ENCODE peak calls at places on chromosomes 6 and 20, in nine cellular contexts. One of them, this sample, is unnamed. For H3K4me1, the result is how much of the 10 kb centered on the place peaks cover.

GRCh38 chr6:5956939-5957338 is 49.8 kb downstream of the NRN1 start:
- DNase-seq in left lung: no peak
- DNase-seq in IMR-90: no peak
- DNase-seq in suprapubic skin: no peak
- DNase-seq in PC-3: no peak
- DNase-seq in OCI-LY7: no peak
- DNase-seq in adrenal gland: no peak
- DNase-seq in cardiac muscle cell: no peak
- DNase-seq in A673: no peak
- DNase-seq in this sample: no peak

GRCh38 chr20:61719691-61720347 is 345.9 kb downstream of the TAF4 start:
- DNase-seq in left lung: peak
- DNase-seq in IMR-90: no peak
- DNase-seq in suprapubic skin: no peak
- DNase-seq in PC-3: no peak
- DNase-seq in OCI-LY7: no peak
- DNase-seq in adrenal gland: no peak
- DNase-seq in cardiac muscle cell: no peak
- DNase-seq in A673: no peak
- DNase-seq in this sample: no peak

GRCh38 chr6:106066984-106067383 is 19.2 kb upstream of the PRDM1 start:
- DNase-seq in left lung: no peak
- DNase-seq in IMR-90: peak
- DNase-seq in suprapubic skin: no peak
- DNase-seq in PC-3: no peak
- DNase-seq in OCI-LY7: no peak
- DNase-seq in adrenal gland: no peak
- DNase-seq in cardiac muscle cell: no peak
- DNase-seq in A673: no peak
- DNase-seq in this sample: no peak

GRCh38 chr20:987677-988076 is 14.4 kb downstream of the RSPO4 start:
- DNase-seq in left lung: no peak
- DNase-seq in IMR-90: no peak
- DNase-seq in suprapubic skin: no peak
- DNase-seq in PC-3: no peak
- DNase-seq in OCI-LY7: no peak
- DNase-seq in adrenal gland: no peak
- DNase-seq in cardiac muscle cell: no peak
- DNase-seq in A673: no peak
- DNase-seq in this sample: no peak

GRCh38 chr6:119096683-119097310 is 18.3 kb upstream of the FAM184A start:
- DNase-seq in left lung: no peak
- DNase-seq in IMR-90: peak
- DNase-seq in suprapubic skin: peak
- DNase-seq in PC-3: no peak
- DNase-seq in OCI-LY7: no peak
- DNase-seq in adrenal gland: peak
- DNase-seq in cardiac muscle cell: peak
- DNase-seq in A673: peak
- DNase-seq in this sample: peak

GRCh38 chr6:138691595-138692057 is 81.9 kb upstream of the CCDC28A start:
- DNase-seq in left lung: no peak
- DNase-seq in IMR-90: peak
- DNase-seq in suprapubic skin: no peak
- DNase-seq in PC-3: peak
- DNase-seq in OCI-LY7: no peak
- DNase-seq in adrenal gland: no peak
- DNase-seq in cardiac muscle cell: peak
- DNase-seq in A673: peak
- DNase-seq in this sample: peak

GRCh38 chr20:57330998-57331397 is 1.4 kb downstream of the SPO11 start:
- DNase-seq in left lung: no peak
- DNase-seq in IMR-90: no peak
- DNase-seq in suprapubic skin: no peak
- DNase-seq in PC-3: no peak
- DNase-seq in OCI-LY7: no peak
- DNase-seq in adrenal gland: no peak
- DNase-seq in cardiac muscle cell: peak
- DNase-seq in A673: no peak
- DNase-seq in this sample: no peak

GRCh38 chr6:158597565-158597964 is 37.7 kb downstream of the TMEM181 start:
- DNase-seq in left lung: no peak
- DNase-seq in IMR-90: no peak
- DNase-seq in suprapubic skin: no peak
- DNase-seq in PC-3: no peak
- DNase-seq in OCI-LY7: no peak
- DNase-seq in adrenal gland: no peak
- DNase-seq in cardiac muscle cell: no peak
- DNase-seq in A673: no peak
- DNase-seq in this sample: no peak

GRCh38 chr6:134420638-134421181 is 102.8 kb upstream of the SGK1 start:
- DNase-seq in left lung: no peak
- DNase-seq in IMR-90: peak
- DNase-seq in suprapubic skin: no peak
- DNase-seq in PC-3: peak
- DNase-seq in OCI-LY7: no peak
- DNase-seq in adrenal gland: no peak
- DNase-seq in cardiac muscle cell: peak
- DNase-seq in A673: no peak
- DNase-seq in this sample: no peak

GRCh38 chr6:155493694-155494143 is 38.1 kb upstream of the NOX3 start:
- DNase-seq in left lung: no peak
- DNase-seq in IMR-90: peak
- DNase-seq in suprapubic skin: no peak
- DNase-seq in PC-3: peak
- DNase-seq in OCI-LY7: peak
- DNase-seq in adrenal gland: peak
- DNase-seq in cardiac muscle cell: peak
- DNase-seq in A673: peak
- DNase-seq in this sample: peak

GRCh38 chr20:6140947-6141346 is 18.1 kb upstream of the FERMT1 start:
- DNase-seq in left lung: no peak
- DNase-seq in IMR-90: no peak
- DNase-seq in suprapubic skin: no peak
- DNase-seq in PC-3: peak
- DNase-seq in OCI-LY7: peak
- DNase-seq in adrenal gland: no peak
- DNase-seq in cardiac muscle cell: no peak
- DNase-seq in A673: peak
- DNase-seq in this sample: no peak

GRCh38 chr20:44079291-44079690 is 107.7 kb downstream of the JPH2 start:
- DNase-seq in left lung: peak
- DNase-seq in IMR-90: no peak
- DNase-seq in suprapubic skin: peak
- DNase-seq in PC-3: peak
- DNase-seq in OCI-LY7: no peak
- DNase-seq in adrenal gland: peak
- DNase-seq in cardiac muscle cell: no peak
- DNase-seq in A673: no peak
- DNase-seq in this sample: no peak

GRCh38 chr6:1527098-1527497 is 82.6 kb upstream of the FOXC1 start:
- DNase-seq in left lung: no peak
- DNase-seq in IMR-90: peak
- DNase-seq in suprapubic skin: no peak
- DNase-seq in PC-3: no peak
- DNase-seq in OCI-LY7: no peak
- DNase-seq in adrenal gland: no peak
- DNase-seq in cardiac muscle cell: peak
- DNase-seq in A673: no peak
- DNase-seq in this sample: peak

GRCh38 chr6:68343901-68344300 is 291.2 kb upstream of the ADGRB3 start:
- DNase-seq in left lung: no peak
- DNase-seq in IMR-90: peak
- DNase-seq in suprapubic skin: no peak
- DNase-seq in PC-3: peak
- DNase-seq in OCI-LY7: peak
- DNase-seq in adrenal gland: no peak
- DNase-seq in cardiac muscle cell: peak
- DNase-seq in A673: peak
- DNase-seq in this sample: peak

GRCh38 chr6:168851460-168852103 is 402.1 kb downstream of the THBS2 start:
- DNase-seq in left lung: no peak
- DNase-seq in IMR-90: no peak
- DNase-seq in suprapubic skin: no peak
- DNase-seq in PC-3: peak
- DNase-seq in OCI-LY7: no peak
- DNase-seq in adrenal gland: no peak
- DNase-seq in cardiac muscle cell: peak
- DNase-seq in A673: no peak
- DNase-seq in this sample: no peak

GRCh38 chr6:35426074-35426473 is 26.1 kb upstream of the FANCE start:
- DNase-seq in left lung: no peak
- DNase-seq in IMR-90: no peak
- DNase-seq in suprapubic skin: no peak
- DNase-seq in PC-3: no peak
- DNase-seq in OCI-LY7: peak
- DNase-seq in adrenal gland: no peak
- DNase-seq in cardiac muscle cell: no peak
- DNase-seq in A673: no peak
- DNase-seq in this sample: no peak

GRCh38 chr6:45679163-45679562 is 301.4 kb upstream of the SUPT3H start:
- DNase-seq in left lung: no peak
- DNase-seq in IMR-90: no peak
- DNase-seq in suprapubic skin: no peak
- DNase-seq in PC-3: no peak
- DNase-seq in OCI-LY7: no peak
- DNase-seq in adrenal gland: no peak
- DNase-seq in cardiac muscle cell: no peak
- DNase-seq in A673: no peak
- DNase-seq in this sample: no peak
- H3K4me1 ChIP-seq in left lung: under half
- H3K4me1 ChIP-seq in IMR-90: under half
- H3K4me1 ChIP-seq in suprapubic skin: under half
- H3K4me1 ChIP-seq in PC-3: under half
- H3K4me1 ChIP-seq in OCI-LY7: under half
- H3K4me1 ChIP-seq in adrenal gland: under half
- H3K4me1 ChIP-seq in cardiac muscle cell: under half
- H3K4me1 ChIP-seq in A673: under half
- H3K4me1 ChIP-seq in this sample: under half

GRCh38 chr6:149109397-149110070 is 208.0 kb upstream of the TAB2 start:
- DNase-seq in left lung: no peak
- DNase-seq in IMR-90: no peak
- DNase-seq in suprapubic skin: no peak
- DNase-seq in PC-3: no peak
- DNase-seq in OCI-LY7: no peak
- DNase-seq in adrenal gland: no peak
- DNase-seq in cardiac muscle cell: no peak
- DNase-seq in A673: no peak
- DNase-seq in this sample: no peak
- H3K4me3 ChIP-seq in left lung: no peak
- H3K4me3 ChIP-seq in IMR-90: no peak
- H3K4me3 ChIP-seq in suprapubic skin: no peak
- H3K4me3 ChIP-seq in PC-3: no peak
- H3K4me3 ChIP-seq in OCI-LY7: no peak
- H3K4me3 ChIP-seq in adrenal gland: no peak
- H3K4me3 ChIP-seq in cardiac muscle cell: no peak
- H3K4me3 ChIP-seq in A673: no peak
- H3K4me3 ChIP-seq in this sample: no peak

GRCh38 chr6:108574457-108575149 is 13.9 kb downstream of the FOXO3 start:
- DNase-seq in left lung: no peak
- DNase-seq in IMR-90: no peak
- DNase-seq in suprapubic skin: no peak
- DNase-seq in PC-3: no peak
- DNase-seq in OCI-LY7: no peak
- DNase-seq in adrenal gland: no peak
- DNase-seq in cardiac muscle cell: no peak
- DNase-seq in A673: no peak
- DNase-seq in this sample: peak

GRCh38 chr6:108578166-108578565 is 17.4 kb downstream of the FOXO3 start:
- DNase-seq in left lung: no peak
- DNase-seq in IMR-90: no peak
- DNase-seq in suprapubic skin: no peak
- DNase-seq in PC-3: no peak
- DNase-seq in OCI-LY7: no peak
- DNase-seq in adrenal gland: no peak
- DNase-seq in cardiac muscle cell: no peak
- DNase-seq in A673: no peak
- DNase-seq in this sample: no peak

GRCh38 chr6:108578595-108579038 is 17.9 kb downstream of the FOXO3 start:
- DNase-seq in left lung: no peak
- DNase-seq in IMR-90: peak
- DNase-seq in suprapubic skin: no peak
- DNase-seq in PC-3: no peak
- DNase-seq in OCI-LY7: no peak
- DNase-seq in adrenal gland: no peak
- DNase-seq in cardiac muscle cell: peak
- DNase-seq in A673: no peak
- DNase-seq in this sample: no peak

GRCh38 chr6:108575905-108576494 is 15.3 kb downstream of the FOXO3 start:
- DNase-seq in left lung: no peak
- DNase-seq in IMR-90: no peak
- DNase-seq in suprapubic skin: no peak
- DNase-seq in PC-3: no peak
- DNase-seq in OCI-LY7: no peak
- DNase-seq in adrenal gland: no peak
- DNase-seq in cardiac muscle cell: no peak
- DNase-seq in A673: no peak
- DNase-seq in this sample: no peak

DNA sequence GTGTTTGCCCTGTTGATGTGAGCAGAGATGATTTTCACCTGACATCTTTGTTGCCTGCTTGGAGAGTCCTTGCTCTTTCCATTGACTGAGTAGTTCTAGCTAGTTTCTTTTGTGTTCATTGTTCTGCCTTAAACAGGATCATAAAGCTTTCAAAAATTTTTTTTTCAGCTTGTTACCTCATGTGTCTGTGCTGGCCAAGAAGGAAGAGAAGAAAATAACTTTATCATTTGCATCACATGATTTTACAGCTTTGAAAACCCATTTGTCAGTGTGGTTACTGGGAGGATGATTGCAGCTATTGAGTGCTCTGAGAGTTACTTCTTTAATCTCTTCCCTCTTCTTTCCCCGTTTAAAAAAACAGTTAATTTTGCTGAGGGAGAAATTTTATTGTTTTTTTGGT is 16.0 kb downstream of the FOXO3 start:
- DNase-seq in left lung: no peak
- DNase-seq in IMR-90: no peak
- DNase-seq in suprapubic skin: no peak
- DNase-seq in PC-3: no peak
- DNase-seq in OCI-LY7: no peak
- DNase-seq in adrenal gland: no peak
- DNase-seq in cardiac muscle cell: peak
- DNase-seq in A673: no peak
- DNase-seq in this sample: no peak
- H3K4me1 ChIP-seq in left lung: under half
- H3K4me1 ChIP-seq in IMR-90: under half
- H3K4me1 ChIP-seq in suprapubic skin: half or more
- H3K4me1 ChIP-seq in PC-3: under half
- H3K4me1 ChIP-seq in OCI-LY7: under half
- H3K4me1 ChIP-seq in adrenal gland: under half
- H3K4me1 ChIP-seq in cardiac muscle cell: under half
- H3K4me1 ChIP-seq in A673: under half
- H3K4me1 ChIP-seq in this sample: half or more

DNA sequence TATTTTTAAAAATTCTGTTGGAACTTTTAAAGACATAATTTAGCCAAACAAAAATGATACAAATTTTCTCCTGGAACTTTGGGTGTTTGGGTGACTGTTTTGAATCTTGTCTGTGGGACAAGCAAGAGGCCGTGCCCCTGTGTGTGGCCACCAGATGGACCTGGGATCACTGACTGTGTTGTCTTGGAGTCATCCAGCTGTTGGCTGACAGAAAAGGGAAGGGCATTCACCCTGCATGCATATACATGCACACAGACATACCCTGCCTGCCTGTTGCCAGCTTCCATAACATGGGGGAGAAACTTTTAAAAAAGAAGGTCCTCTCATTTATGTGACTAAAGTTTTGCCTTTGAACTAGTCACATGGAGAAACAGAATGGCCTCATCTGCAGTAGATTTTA is 72.7 kb downstream of the BLOC1S5 start:
- DNase-seq in left lung: no peak
- DNase-seq in IMR-90: no peak
- DNase-seq in suprapubic skin: no peak
- DNase-seq in PC-3: no peak
- DNase-seq in OCI-LY7: no peak
- DNase-seq in adrenal gland: no peak
- DNase-seq in cardiac muscle cell: no peak
- DNase-seq in A673: no peak
- DNase-seq in this sample: no peak
- H3K4me3 ChIP-seq in left lung: no peak
- H3K4me3 ChIP-seq in IMR-90: no peak
- H3K4me3 ChIP-seq in suprapubic skin: no peak
- H3K4me3 ChIP-seq in PC-3: no peak
- H3K4me3 ChIP-seq in OCI-LY7: no peak
- H3K4me3 ChIP-seq in adrenal gland: no peak
- H3K4me3 ChIP-seq in cardiac muscle cell: no peak
- H3K4me3 ChIP-seq in A673: no peak
- H3K4me3 ChIP-seq in this sample: no peak